ENCODE peak calls at places on chromosome 3, in six cellular contexts. L, F, P, W, C and U are unnamed samples.

GRCh38 chr3:114408763-114409162 is 114.9 kb downstream of the TIGIT start:
- DNase-seq in L (no peak), F (no peak), P (no peak), W (no peak), C (no peak), U (peak)

GRCh38 chr3:87494264-87494663 is 217.9 kb upstream of the POU1F1 start:
- DNase-seq in L (no peak), F (no peak), P (no peak), W (no peak), C (no peak), U (no peak)

GRCh38 chr3:122299222-122299621 is 25.8 kb upstream of the CSTA start:
- DNase-seq in L (no peak), F (no peak), P (no peak), W (no peak), C (no peak), U (no peak)

GRCh38 chr3:185332026-185332735 is 30.8 kb upstream of the MAP3K13 start:
- DNase-seq in L (no peak), F (peak), P (no peak), W (no peak), C (peak), U (no peak)

GRCh38 chr3:170429050-170429449 is 10.4 kb downstream of the CLDN11 start:
- DNase-seq in L (no peak), F (no peak), P (no peak), W (no peak), C (no peak), U (no peak)

GRCh38 chr3:12752803-12753202 is 6.3 kb downstream of the TMEM40 start:
- DNase-seq in L (no peak), F (no peak), P (no peak), W (no peak), C (peak), U (no peak)

GRCh38 chr3:9135930-9136525 is 113.4 kb downstream of the SRGAP3 start:
- DNase-seq in L (no peak), F (no peak), P (peak), W (no peak), C (no peak), U (peak)

GRCh38 chr3:97579365-97579764 is 185.2 kb upstream of the ARL6 start:
- DNase-seq in L (no peak), F (no peak), P (no peak), W (no peak), C (no peak), U (no peak)

GRCh38 chr3:45541326-45542321 is 52.9 kb upstream of the LIMD1 start:
- DNase-seq in L (no peak), F (no peak), P (no peak), W (no peak), C (no peak), U (no peak)

GRCh38 chr3:9669720-9670432 is 20.6 kb downstream of the MTMR14 start:
- DNase-seq in L (no peak), F (no peak), P (peak), W (no peak), C (no peak), U (peak)

GRCh38 chr3:160577551-160578195 is 12.3 kb upstream of the KPNA4 start:
- DNase-seq in L (no peak), F (no peak), P (no peak), W (no peak), C (peak), U (no peak)

GRCh38 chr3:49618412-49618811 is 55.7 kb upstream of the APEH start:
- DNase-seq in L (no peak), F (no peak), P (no peak), W (no peak), C (no peak), U (no peak)

GRCh38 chr3:170007031-170007663 is 30.6 kb upstream of the GPR160 start:
- DNase-seq in L (no peak), F (peak), P (no peak), W (no peak), C (peak), U (peak)

DNA sequence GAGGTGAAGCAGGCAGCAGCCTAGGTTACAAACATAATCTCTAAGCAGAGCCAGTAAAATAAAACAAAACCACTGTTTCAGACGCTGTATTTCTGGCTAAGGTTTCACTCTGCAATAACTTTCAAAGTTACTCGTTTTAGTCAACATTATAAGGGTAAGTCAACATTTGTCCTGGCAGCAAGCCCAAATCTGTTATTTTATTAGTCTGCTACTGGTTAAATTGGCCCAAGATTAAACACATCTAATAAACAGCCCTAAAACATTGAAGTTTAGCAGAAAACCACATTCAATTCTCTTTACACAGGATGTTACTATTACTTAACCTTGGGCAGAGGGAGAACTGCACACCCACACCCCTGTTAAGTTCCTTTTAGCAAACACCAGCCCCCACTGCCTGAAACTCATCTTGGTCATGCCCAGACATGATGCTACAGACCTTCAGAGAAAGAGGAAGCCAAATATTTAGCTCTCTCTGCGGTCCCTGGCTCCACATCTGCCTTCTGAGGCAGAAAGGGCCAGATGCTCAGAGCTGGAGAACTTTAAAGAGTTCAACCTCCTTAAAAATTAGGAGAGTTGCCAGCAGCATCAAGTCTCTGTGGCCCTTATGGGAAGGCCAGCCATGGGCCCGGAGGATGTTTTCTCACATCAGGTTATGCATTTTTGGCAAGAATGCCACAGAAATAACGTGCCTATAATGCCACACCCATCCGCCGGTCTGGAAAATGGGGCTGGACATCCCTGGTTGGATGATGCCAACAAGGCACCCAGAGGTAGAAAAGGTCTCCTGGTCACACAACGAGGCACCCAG is 17.9 kb downstream of the ARHGEF3 start:
- DNase-seq in L (peak), F (peak), P (no peak), W (peak), C (peak), U (peak)
- TF ChIP-seq CTCF in L (no peak), F (no peak), P (no peak), W (no peak), C (no peak), U (no peak)

GRCh38 chr3:54830658-54831057 is 97.2 kb downstream of the LRTM1 start:
- DNase-seq in L (no peak), F (peak), P (no peak), W (no peak), C (peak), U (no peak)
- TF ChIP-seq CTCF in L (peak), F (peak), P (peak), W (peak), C (peak), U (peak)

DNA sequence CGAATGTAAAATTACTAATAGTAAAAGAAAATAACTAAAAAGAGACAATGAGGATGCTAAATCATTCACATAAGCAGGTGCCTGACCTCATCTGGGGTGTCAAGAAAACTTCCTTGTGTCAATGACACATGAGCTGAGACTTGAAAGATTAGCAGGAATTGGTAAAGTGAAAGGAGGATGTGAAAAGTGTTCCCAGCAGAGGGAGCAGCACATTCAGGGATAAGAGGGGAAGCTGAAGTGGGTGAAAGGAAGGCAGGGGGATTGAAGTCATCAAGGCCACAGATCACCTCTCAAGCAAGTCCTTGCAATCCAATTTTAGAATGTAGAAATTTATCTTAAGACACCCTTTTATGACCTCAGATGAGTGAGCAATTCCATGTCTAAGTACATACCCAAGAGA is 60.2 kb upstream of the ACP3 start:
- DNase-seq in L (no peak), F (no peak), P (no peak), W (no peak), C (peak), U (peak)
- TF ChIP-seq CTCF in L (peak), F (no peak), P (peak), W (no peak), C (peak), U (peak)

DNA sequence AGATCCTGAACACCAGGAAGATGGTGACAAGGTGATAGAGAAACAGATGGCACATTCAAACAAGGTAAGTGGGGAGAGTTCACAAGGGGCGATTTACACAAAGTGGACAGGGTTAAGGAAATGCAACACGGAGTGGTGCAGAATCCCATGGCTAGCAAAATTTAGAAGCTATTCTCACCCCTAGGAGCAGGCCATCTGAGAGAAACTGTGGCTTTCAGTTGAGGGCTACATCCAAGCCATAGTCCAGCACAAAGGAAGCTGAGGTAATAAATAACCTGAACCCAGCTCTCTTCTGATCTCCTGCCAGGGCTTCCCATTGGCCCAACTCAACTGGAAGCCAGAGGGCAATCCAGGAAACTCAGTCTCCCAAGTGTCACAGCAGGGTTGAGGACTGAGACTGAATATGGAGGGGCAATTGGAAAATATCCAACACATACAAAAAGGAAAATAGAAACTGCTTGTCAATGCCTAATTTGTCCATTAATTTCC is 1.2 kb upstream of the ZNF445 start:
- DNase-seq in L (no peak), F (no peak), P (no peak), W (no peak), C (no peak), U (no peak)
- TF ChIP-seq CTCF in L (no peak), F (no peak), P (no peak), W (no peak), C (no peak), U (no peak)

GRCh38 chr3:195860456-195860855 is 47.9 kb downstream of the TNK2 start:
- DNase-seq in L (no peak), F (no peak), P (no peak), W (no peak), C (no peak), U (no peak)

GRCh38 chr3:195855471-195856409 is 44.0 kb upstream of the MUC4 start:
- DNase-seq in L (no peak), F (no peak), P (no peak), W (no peak), C (no peak), U (no peak)

GRCh38 chr3:195859846-195860411 is 48.2 kb upstream of the MUC4 start:
- DNase-seq in L (no peak), F (no peak), P (no peak), W (no peak), C (no peak), U (no peak)

GRCh38 chr3:195856410-195857084 is 44.8 kb upstream of the MUC4 start:
- DNase-seq in L (no peak), F (no peak), P (no peak), W (no peak), C (no peak), U (no peak)

DNA sequence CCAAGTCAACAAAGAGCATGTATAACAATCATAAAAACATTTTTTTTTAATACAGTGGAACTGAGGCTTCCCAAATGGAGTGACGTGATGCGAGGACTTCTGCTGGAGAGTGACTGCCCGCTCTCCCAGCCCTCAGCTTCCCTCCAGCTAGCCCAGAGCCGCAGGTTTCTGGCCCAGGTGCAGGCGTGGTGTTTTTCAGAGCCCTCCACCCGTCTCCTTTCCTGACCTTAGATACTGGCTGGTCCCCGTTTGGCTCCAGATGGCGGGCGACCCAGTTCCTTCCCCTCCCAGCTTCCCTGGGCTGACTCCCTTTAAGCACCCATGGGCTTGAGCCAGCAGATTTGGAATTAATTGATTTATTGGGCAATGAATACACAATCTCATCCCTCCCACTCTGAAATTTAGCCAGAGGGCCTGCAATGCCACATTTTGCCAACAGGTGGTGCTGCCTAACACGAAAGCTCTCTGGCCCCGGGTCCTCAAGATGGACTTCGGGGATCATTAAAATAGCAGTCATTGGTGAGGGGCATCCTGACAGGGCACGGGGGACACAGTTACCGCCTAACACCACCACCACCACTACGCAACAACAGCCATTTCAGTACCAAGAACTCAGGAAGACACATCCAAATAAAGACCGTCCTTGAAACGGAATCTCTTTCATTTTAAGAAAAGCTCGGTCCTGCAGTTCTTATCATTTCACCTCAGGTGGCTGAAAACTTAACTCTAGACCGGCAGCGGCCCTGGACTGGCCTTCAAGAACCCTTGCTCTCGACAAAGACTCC is 47.5 kb upstream of the MUC4 start:
- DNase-seq in L (no peak), F (peak), P (peak), W (peak), C (peak), U (peak)
- TF ChIP-seq CTCF in L (peak), F (peak), P (peak), W (peak), C (peak), U (peak)

GRCh38 chr3:73623996-73624362 is 762 bp downstream of the PDZRN3 start:
- DNase-seq in L (no peak), F (no peak), P (peak), W (peak), C (peak), U (peak)
- TF ChIP-seq CTCF in L (peak), F (no peak), P (peak), W (peak), C (peak), U (no peak)

GRCh38 chr3:40242638-40243037 is 66.9 kb upstream of the EIF1B start:
- DNase-seq in L (no peak), F (no peak), P (no peak), W (no peak), C (no peak), U (no peak)

GRCh38 chr3:40243056-40243455 is 66.5 kb upstream of the EIF1B start:
- DNase-seq in L (no peak), F (no peak), P (no peak), W (no peak), C (no peak), U (no peak)

GRCh38 chr3:40237159-40237558 is 72.3 kb upstream of the EIF1B start:
- DNase-seq in L (no peak), F (no peak), P (no peak), W (no peak), C (no peak), U (no peak)

GRCh38 chr3:40240921-40241320 is 68.6 kb upstream of the EIF1B start:
- DNase-seq in L (no peak), F (peak), P (no peak), W (no peak), C (no peak), U (no peak)

GRCh38 chr3:40237892-40238571 is 71.5 kb upstream of the EIF1B start:
- DNase-seq in L (no peak), F (no peak), P (no peak), W (no peak), C (peak), U (peak)
- TF ChIP-seq CTCF in L (no peak), F (no peak), P (peak), W (no peak), C (no peak), U (peak)

GRCh38 chr3:72193768-72194463 is 409.0 kb upstream of the PROK2 start:
- DNase-seq in L (no peak), F (no peak), P (no peak), W (no peak), C (no peak), U (no peak)
- TF ChIP-seq CTCF in L (no peak), F (no peak), P (no peak), W (no peak), C (no peak), U (no peak)

GRCh38 chr3:156552973-156553372 is 1.9 kb downstream of the SSR3 start:
- DNase-seq in L (no peak), F (no peak), P (no peak), W (no peak), C (no peak), U (no peak)

GRCh38 chr3:156554515-156554841 is 439 bp downstream of the SSR3 start:
- DNase-seq in L (no peak), F (peak), P (no peak), W (no peak), C (no peak), U (peak)

GRCh38 chr3:156553705-156554356 is 1.1 kb downstream of the SSR3 start:
- DNase-seq in L (no peak), F (no peak), P (no peak), W (no peak), C (peak), U (peak)

GRCh38 chr3:156551746-156552145 is 3.2 kb downstream of the SSR3 start:
- DNase-seq in L (no peak), F (no peak), P (no peak), W (no peak), C (peak), U (no peak)

GRCh38 chr3:156554842-156555687 is at the start of gene SSR3:
- DNase-seq in L (peak), F (peak), P (peak), W (peak), C (peak), U (peak)
- TF ChIP-seq CTCF in L (no peak), F (no peak), P (peak), W (peak), C (no peak), U (peak)